ENCODE peak calls at places on chromosomes 2 and 18, in eight cellular contexts. C is HepG2, L is breast epithelium, V is cardiac muscle cell, M is AG09309, P is foreskin fibroblast, Q is dorsolateral prefrontal cortex, K is HFF-Myc. T is an unnamed sample.

GRCh38 chr2:112121682-112122254 is 16.4 kb upstream of the FBLN7 start:
- DNase-seq in L (no peak), Q (no peak), V (peak), C (peak), K (peak), P (peak), M (peak), T (peak)

GRCh38 chr2:128272586-128273468 is 45.8 kb downstream of the HS6ST1 start:
- DNase-seq in L (peak), P (no peak), M (no peak), Q (no peak), V (no peak), C (no peak), K (no peak), T (no peak)

GRCh38 chr2:238966274-238966937 is 118.5 kb downstream of the TWIST2 start:
- DNase-seq in L (peak), M (no peak), K (no peak), P (no peak), Q (no peak), V (no peak), C (no peak), T (no peak)

GRCh38 chr2:25230626-25231311 is 62.4 kb upstream of the POMC start:
- DNase-seq in Q (no peak), V (peak), L (no peak), K (no peak), C (no peak), P (no peak), M (no peak), T (no peak)

GRCh38 chr2:201358684-201359083 is 1.5 kb upstream of the FLACC1 start:
- DNase-seq in P (peak), C (no peak), V (no peak), Q (peak), L (no peak), M (no peak), K (peak), T (no peak)

GRCh38 chr2:195694553-195694952 is 37.5 kb downstream of the SLC39A10 start:
- DNase-seq in C (no peak), Q (no peak), L (no peak), V (no peak), P (no peak), M (no peak), K (no peak), T (no peak)

GRCh38 chr2:241804326-241805276 is 4.4 kb upstream of the NEU4 start:
- DNase-seq in P (no peak), M (no peak), L (no peak), C (peak), K (no peak), V (no peak), Q (no peak), T (peak)

GRCh38 chr2:96353032-96353561 is 17.5 kb downstream of the NCAPH start:
- DNase-seq in L (peak), K (no peak), Q (peak), P (peak), M (no peak), C (no peak), V (no peak), T (no peak)

GRCh38 chr2:148813603-148814065 is 61.4 kb upstream of the KIF5C start:
- DNase-seq in C (no peak), V (no peak), Q (no peak), L (no peak), M (no peak), P (no peak), K (no peak), T (peak)

GRCh38 chr2:196702641-196703040 is 63.1 kb downstream of the CCDC150 start:
- DNase-seq in K (peak), V (no peak), Q (no peak), C (no peak), M (no peak), L (no peak), P (no peak), T (no peak)

GRCh38 chr2:160784034-160784433 is 290.4 kb upstream of the RBMS1 start:
- DNase-seq in M (no peak), K (no peak), Q (no peak), C (no peak), V (no peak), L (no peak), P (no peak), T (no peak)

GRCh38 chr18:68083776-68084175 is 567.3 kb upstream of the DSEL start:
- DNase-seq in Q (no peak), M (no peak), L (no peak), C (no peak), V (no peak), K (no peak), P (no peak), T (no peak)

GRCh38 chr2:130759906-130760753 is 4.8 kb downstream of the AMER3 start:
- DNase-seq in K (no peak), L (no peak), M (no peak), P (no peak), Q (no peak), C (no peak), V (peak), T (no peak)

DNA sequence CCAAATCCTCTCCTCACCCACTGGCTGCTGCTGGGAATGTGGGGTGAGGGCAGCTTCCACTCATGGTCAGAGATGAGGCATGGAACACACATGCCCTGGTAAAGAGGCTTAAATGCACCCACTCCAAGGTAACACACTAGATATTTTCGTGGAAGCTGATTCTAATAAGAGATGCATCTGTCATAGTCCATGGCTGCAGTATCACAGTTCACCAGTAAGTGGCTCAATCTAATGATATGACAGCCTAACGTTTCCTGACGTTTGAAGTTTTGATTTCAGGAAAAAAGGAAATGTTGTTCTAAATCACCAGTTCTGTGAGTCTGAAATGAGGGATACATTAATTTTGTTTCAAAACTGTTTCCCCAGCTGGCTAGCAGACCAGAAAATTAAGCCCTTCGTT is 38.2 kb downstream of the LCT start:
- DNase-seq in V (no peak), M (no peak), P (peak), C (no peak), Q (no peak), K (no peak), L (no peak), T (no peak)
- TF ChIP-seq CTCF in V (peak), M (peak), P (peak), C (peak), Q (no peak), K (no peak), L (no peak), T (no peak)

DNA sequence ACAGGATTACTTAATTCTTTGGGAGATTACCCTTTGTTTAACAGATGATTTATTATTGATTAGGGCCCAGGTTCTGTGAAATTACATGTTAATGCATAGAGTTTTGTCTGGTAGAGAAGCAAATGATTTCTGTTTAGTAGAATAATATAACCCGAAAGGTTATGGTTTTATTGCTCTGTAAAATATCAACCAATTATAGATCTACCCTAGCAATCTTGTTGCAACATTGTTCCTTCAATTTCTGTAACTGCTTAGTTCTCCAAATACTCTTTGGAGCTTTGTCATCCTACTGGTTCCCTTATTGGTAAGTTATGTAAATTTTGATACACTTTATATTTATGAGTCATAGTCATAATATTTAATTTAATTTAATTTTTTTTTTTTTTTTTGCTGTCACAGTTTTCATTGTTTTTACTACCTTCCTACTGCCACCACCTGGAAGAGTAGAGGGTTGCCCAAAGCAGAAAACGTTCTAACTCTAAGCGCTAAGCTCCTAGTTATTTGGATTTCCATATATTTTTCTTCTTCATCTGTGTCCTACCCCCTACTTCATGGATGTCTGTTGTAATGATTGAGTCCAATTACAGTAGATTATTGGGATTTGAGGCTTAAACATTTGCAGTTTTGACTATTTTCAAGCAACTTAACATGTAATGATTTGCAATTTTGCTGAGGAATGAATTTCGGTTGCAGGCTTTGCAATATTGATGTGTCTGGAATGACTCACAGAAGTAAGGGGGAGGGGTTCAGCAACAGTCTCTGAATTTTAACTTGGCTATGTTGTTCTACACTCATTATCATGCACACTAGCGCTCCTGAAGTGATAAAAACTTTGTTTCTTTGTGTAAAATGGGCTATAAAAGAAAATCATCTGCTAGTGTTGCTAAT is 51.0 kb downstream of the NABP1 start:
- DNase-seq in V (no peak), K (no peak), L (no peak), M (no peak), P (no peak), Q (no peak), C (no peak), T (no peak)
- TF ChIP-seq CTCF in V (no peak), K (no peak), L (no peak), M (no peak), P (no peak), Q (no peak), C (no peak), T (no peak)

DNA sequence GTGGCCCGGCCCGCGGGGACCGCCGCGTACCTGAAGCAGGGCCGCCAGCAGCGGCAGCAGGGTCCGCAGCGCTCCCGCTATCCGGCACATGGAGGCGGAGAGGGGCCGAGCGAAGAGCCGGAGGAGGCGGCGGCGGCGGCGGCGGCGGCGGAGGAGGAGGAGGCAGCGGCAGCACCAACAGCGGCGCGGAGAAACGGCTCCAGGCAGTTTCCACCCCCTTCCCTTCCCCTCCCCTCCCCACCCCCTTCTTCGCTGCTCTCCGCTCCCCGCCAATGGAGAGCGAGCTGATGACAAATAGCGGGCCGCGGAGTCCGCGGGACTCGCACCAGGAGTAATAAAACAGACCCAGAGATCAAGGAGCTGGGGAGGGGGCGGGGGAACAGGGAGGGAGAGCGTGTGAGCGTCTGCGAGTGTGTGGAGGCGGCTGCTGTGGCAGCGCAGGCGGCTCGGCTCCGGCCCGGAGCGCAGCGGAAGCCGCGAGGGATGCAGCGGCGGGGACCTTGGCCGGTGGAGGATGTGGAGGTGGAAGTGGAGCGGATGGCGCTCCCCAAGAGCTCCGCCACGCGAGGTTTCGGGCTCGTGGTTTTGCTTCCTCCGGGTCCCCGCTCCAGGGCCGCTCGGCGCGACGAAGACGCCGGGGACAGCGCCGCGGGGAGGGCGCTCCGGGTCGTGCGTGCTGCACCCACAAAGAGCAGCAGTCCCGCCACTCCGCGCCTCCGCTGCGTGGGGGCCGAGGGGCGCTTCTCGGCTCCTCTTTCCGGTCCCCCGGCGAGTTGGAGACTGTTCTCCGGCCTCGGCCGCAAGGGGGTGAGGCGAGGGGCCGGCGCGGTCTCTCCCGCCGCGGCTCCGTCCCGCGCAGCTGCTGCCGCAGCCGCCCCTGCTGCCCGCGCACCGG is at the start of gene CDH2:
- DNase-seq in M (peak), L (no peak), V (peak), K (peak), Q (peak), P (peak), C (peak), T (peak)
- TF ChIP-seq CTCF in M (no peak), L (no peak), V (peak), K (no peak), Q (no peak), P (peak), C (peak), T (no peak)

GRCh38 chr2:98579926-98580325 is 28.4 kb downstream of the COA5 start:
- DNase-seq in V (no peak), P (no peak), L (no peak), K (no peak), M (no peak), Q (no peak), C (no peak), T (no peak)

GRCh38 chr2:98578231-98578630 is 30.1 kb downstream of the COA5 start:
- DNase-seq in Q (no peak), V (no peak), C (no peak), K (no peak), L (no peak), P (no peak), M (no peak), T (no peak)

GRCh38 chr2:98576666-98577312 is 31.5 kb downstream of the COA5 start:
- DNase-seq in V (no peak), L (no peak), M (no peak), P (no peak), K (no peak), Q (no peak), C (no peak), T (no peak)

GRCh38 chr2:98580656-98581284 is 27.5 kb downstream of the COA5 start:
- DNase-seq in V (no peak), L (no peak), P (no peak), Q (no peak), M (no peak), K (no peak), C (no peak), T (no peak)

DNA sequence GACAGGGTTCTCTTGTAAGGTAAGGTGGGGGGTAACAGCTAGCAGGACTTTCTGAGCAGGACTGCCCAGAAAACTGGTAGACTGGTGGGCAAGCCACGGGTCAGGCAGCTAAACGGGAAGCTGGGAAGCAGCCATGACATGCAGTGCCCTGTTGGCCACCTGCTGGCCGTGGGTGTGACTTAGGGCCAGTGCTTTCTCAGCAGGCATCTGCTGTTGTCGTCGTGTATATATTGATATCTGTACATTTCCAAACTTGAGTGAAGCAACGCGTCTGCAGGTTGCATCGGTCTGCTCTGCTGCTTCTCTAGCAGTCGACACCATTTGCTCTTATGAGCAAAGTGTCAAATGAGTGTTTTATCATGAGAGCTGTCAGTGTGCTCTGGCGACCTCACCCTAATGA is 31.0 kb downstream of the COA5 start:
- DNase-seq in L (no peak), P (no peak), V (peak), C (no peak), M (no peak), Q (no peak), K (no peak), T (no peak)
- TF ChIP-seq CTCF in L (no peak), P (no peak), V (peak), C (no peak), M (peak), Q (no peak), K (no peak), T (no peak)

GRCh38 chr18:49247786-49248185 is 212.7 kb downstream of the DYM start:
- DNase-seq in K (no peak), L (no peak), M (no peak), P (peak), V (no peak), Q (no peak), C (no peak), T (no peak)

GRCh38 chr18:49251451-49251850 is 209.0 kb downstream of the DYM start:
- DNase-seq in M (no peak), P (no peak), Q (no peak), L (no peak), V (peak), C (no peak), K (no peak), T (no peak)

GRCh38 chr18:49249523-49249922 is 210.9 kb downstream of the DYM start:
- DNase-seq in C (no peak), Q (no peak), L (no peak), M (peak), V (no peak), P (peak), K (peak), T (no peak)

GRCh38 chr18:49250819-49251388 is 209.5 kb downstream of the DYM start:
- DNase-seq in V (peak), M (no peak), P (peak), Q (no peak), C (peak), K (no peak), L (no peak), T (no peak)
- TF ChIP-seq CTCF in V (peak), M (peak), P (peak), Q (peak), C (peak), K (peak), L (no peak), T (no peak)

DNA sequence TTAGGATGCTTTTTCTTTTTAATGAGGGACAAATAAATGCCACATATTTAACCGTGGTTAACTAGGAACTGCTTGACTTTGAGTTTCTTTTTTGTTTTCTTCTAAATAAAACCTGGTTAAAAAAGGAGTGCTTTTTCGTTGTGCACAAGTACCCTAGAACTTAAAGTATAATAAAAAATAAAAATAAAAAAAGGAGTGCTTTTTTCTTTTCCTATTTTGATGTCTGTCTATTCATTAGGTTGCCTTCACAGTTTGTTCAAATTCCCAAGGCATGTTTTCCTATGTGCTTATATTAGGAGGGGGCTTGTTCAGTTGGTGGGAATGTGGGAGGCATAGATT is 4.4 kb downstream of the FOSL2 start:
- DNase-seq in M (no peak), L (no peak), V (no peak), K (no peak), Q (no peak), P (no peak), C (no peak), T (no peak)
- TF ChIP-seq CTCF in M (no peak), L (no peak), V (no peak), K (no peak), Q (no peak), P (no peak), C (no peak), T (no peak)